ENCODE peak calls at places on chromosomes 7 and 10, in six cellular contexts. A, H, U, P, Z and L are unnamed samples.

GRCh38 chr7:7127773-7128172 is 54.6 kb upstream of the C1GALT1 start:
- DNase-seq in Z (no peak), A (no peak), U (no peak), P (no peak), H (no peak), L (no peak)

GRCh38 chr7:158372400-158373302 is 215.0 kb downstream of the PTPRN2 start:
- DNase-seq in Z (no peak), P (no peak), A (no peak), U (no peak), H (no peak), L (peak)

GRCh38 chr7:5627745-5628547 is 153.5 kb downstream of the RNF216 start:
- DNase-seq in H (no peak), A (no peak), Z (no peak), U (no peak), P (no peak), L (no peak)

GRCh38 chr10:86261933-86262665 is 104.5 kb downstream of the GRID1 start:
- DNase-seq in U (no peak), Z (no peak), H (peak), A (no peak), P (no peak), L (peak)

GRCh38 chr7:602341-603141 is 82.9 kb upstream of the PDGFA start:
- DNase-seq in U (no peak), P (no peak), A (no peak), Z (no peak), H (no peak), L (peak)

GRCh38 chr7:130904792-130905191 is 170.8 kb upstream of the KLF14 start:
- DNase-seq in U (no peak), P (no peak), A (no peak), H (no peak), Z (no peak), L (no peak)

GRCh38 chr7:29511851-29512250 is 51.8 kb upstream of the PRR15 start:
- DNase-seq in P (no peak), Z (no peak), A (no peak), U (no peak), H (no peak), L (no peak)

GRCh38 chr7:138245682-138246081 is 169.4 kb downstream of the AKR1D1 start:
- DNase-seq in A (no peak), P (no peak), Z (no peak), H (no peak), U (no peak), L (no peak)

GRCh38 chr7:50141131-50141530 is 48.1 kb upstream of the ZPBP start:
- DNase-seq in U (no peak), A (no peak), H (no peak), P (no peak), Z (no peak), L (no peak)

GRCh38 chr7:67573639-67574038 is 577.0 kb downstream of the TYW1 start:
- DNase-seq in A (no peak), P (no peak), H (no peak), Z (no peak), U (no peak), L (no peak)

GRCh38 chr10:72303424-72304128 is 29.9 kb downstream of the DDIT4 start:
- DNase-seq in A (no peak), P (no peak), H (no peak), U (no peak), Z (no peak), L (no peak)

GRCh38 chr7:55111007-55111406 is 92.2 kb downstream of the EGFR start:
- DNase-seq in Z (no peak), U (no peak), H (no peak), A (no peak), P (no peak), L (no peak)

GRCh38 chr10:104920476-104920875 is 279.4 kb downstream of the SORCS3 start:
- DNase-seq in H (no peak), A (no peak), U (no peak), Z (no peak), P (no peak), L (no peak)

GRCh38 chr7:95427914-95428516 is 6.8 kb downstream of the PON2 start:
- DNase-seq in P (no peak), A (no peak), Z (no peak), U (no peak), H (no peak), L (no peak)

GRCh38 chr10:23157691-23158369 is 34.3 kb upstream of the PTF1A start:
- DNase-seq in P (no peak), H (no peak), U (peak), Z (peak), A (peak), L (no peak)

GRCh38 chr10:43193496-43194080 is 55.3 kb downstream of the CSGALNACT2 start:
- DNase-seq in A (no peak), H (no peak), U (no peak), P (no peak), Z (no peak), L (peak)

GRCh38 chr10:122286872-122287271 is 15.8 kb downstream of the BTBD16 start:
- DNase-seq in U (peak), H (no peak), Z (no peak), P (peak), A (peak), L (no peak)

GRCh38 chr10:88497878-88498277 is 85.2 kb downstream of the RNLS start:
- DNase-seq in A (no peak), P (no peak), U (no peak), Z (no peak), H (no peak), L (no peak)

GRCh38 chr7:117673839-117674238 is 194.0 kb downstream of the CFTR start:
- DNase-seq in H (no peak), U (no peak), A (no peak), P (no peak), Z (peak), L (no peak)

GRCh38 chr7:104980969-104981670 is 32.9 kb upstream of the KMT2E start:
- DNase-seq in P (no peak), U (no peak), A (no peak), H (no peak), Z (peak), L (no peak)

GRCh38 chr7:44403775-44404174 is 78.4 kb upstream of the CAMK2B start:
- DNase-seq in U (no peak), P (no peak), Z (no peak), A (no peak), H (no peak), L (no peak)

GRCh38 chr10:59724098-59724938 is 14.7 kb upstream of the SLC16A9 start:
- DNase-seq in H (no peak), P (peak), Z (no peak), A (no peak), U (no peak), L (no peak)

GRCh38 chr7:106175507-106175906 is 63.4 kb upstream of the SYPL1 start:
- DNase-seq in Z (no peak), P (no peak), H (no peak), A (no peak), U (no peak), L (no peak)

GRCh38 chr10:92848037-92848440 is 281 bp upstream of the EXOC6 start:
- DNase-seq in Z (peak), A (no peak), P (no peak), U (no peak), H (no peak), L (no peak)

GRCh38 chr7:85023066-85023687 is 163.7 kb downstream of the SEMA3D start:
- DNase-seq in U (peak), Z (peak), H (no peak), P (no peak), A (no peak), L (no peak)

GRCh38 chr10:124476043-124476725 is 14.6 kb downstream of the LHPP start:
- DNase-seq in P (no peak), Z (no peak), H (no peak), A (no peak), U (no peak), L (no peak)

GRCh38 chr7:34133983-34134782 is 228.8 kb downstream of the BMPER start:
- DNase-seq in P (peak), A (peak), H (no peak), U (peak), Z (peak), L (no peak)

GRCh38 chr10:101134299-101135127 is 3.4 kb downstream of the TLX1 start:
- DNase-seq in H (no peak), Z (no peak), U (no peak), P (no peak), A (no peak), L (no peak)

GRCh38 chr10:113283189-113283588 is 269.7 kb upstream of the HABP2 start:
- DNase-seq in P (no peak), U (no peak), Z (no peak), A (no peak), H (no peak), L (no peak)

GRCh38 chr7:148286150-148286549 is 304.4 kb upstream of the C7orf33 start:
- DNase-seq in H (no peak), A (no peak), P (no peak), Z (no peak), U (no peak), L (no peak)

GRCh38 chr10:84613336-84614021 is 285.1 kb downstream of the CCSER2 start:
- DNase-seq in H (no peak), A (no peak), Z (no peak), P (no peak), U (no peak), L (no peak)

GRCh38 chr10:101663097-101663496 is 31.9 kb downstream of the FBXW4 start:
- DNase-seq in P (no peak), Z (no peak), A (no peak), H (no peak), U (no peak), L (no peak)

GRCh38 chr7:98212532-98213041 is 1.3 kb downstream of the BHLHA15 start:
- DNase-seq in U (no peak), P (no peak), Z (no peak), H (peak), A (no peak), L (peak)

GRCh38 chr7:31373337-31374289 is 33.1 kb upstream of the NEUROD6 start:
- DNase-seq in A (no peak), P (no peak), Z (peak), H (no peak), U (no peak), L (no peak)

GRCh38 chr7:148110097-148110868 is 480.3 kb upstream of the C7orf33 start:
- DNase-seq in A (no peak), H (no peak), P (no peak), Z (no peak), U (no peak), L (no peak)

GRCh38 chr10:22792161-22792560 is 77.8 kb upstream of the PIP4K2A start:
- DNase-seq in U (no peak), H (no peak), A (no peak), P (no peak), Z (no peak), L (no peak)

GRCh38 chr7:5557920-5558401 is 134.3 kb upstream of the TNRC18 start:
- DNase-seq in Z (no peak), H (peak), A (no peak), P (peak), U (no peak), L (no peak)

GRCh38 chr7:40700653-40701475 is 566.1 kb downstream of the SUGCT start:
- DNase-seq in U (peak), Z (no peak), A (peak), H (no peak), P (no peak), L (no peak)

GRCh38 chr7:106848851-106849442 is 16.1 kb upstream of the PIK3CG start:
- DNase-seq in A (peak), P (no peak), Z (no peak), U (peak), H (no peak), L (no peak)

DNA sequence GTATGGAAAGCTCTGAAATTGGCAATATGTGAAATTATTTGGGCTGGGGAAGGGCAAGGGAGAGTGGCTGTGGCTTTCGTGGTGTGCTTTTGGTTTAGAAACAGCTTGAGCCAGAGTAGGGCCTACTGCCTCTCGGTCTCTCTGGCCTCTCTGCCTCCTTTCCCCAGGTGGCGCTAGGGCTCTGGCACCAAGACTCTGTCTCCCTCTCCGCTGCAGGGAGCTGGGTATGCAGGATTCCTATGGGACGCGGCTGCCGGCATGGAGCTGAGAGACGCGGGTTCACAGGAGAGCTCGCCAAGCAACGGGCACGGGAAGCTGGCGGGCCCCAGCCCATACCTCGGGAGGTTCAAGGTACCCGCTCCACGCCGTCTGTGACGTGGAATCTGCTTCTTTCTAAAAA is 105.2 kb upstream of the ANLN start:
- DNase-seq in A (no peak), H (peak), P (no peak), Z (no peak), U (no peak), L (no peak)
- TF ChIP-seq CTCF in A (no peak), H (no peak), P (no peak), Z (no peak), U (no peak), L (no peak)

DNA sequence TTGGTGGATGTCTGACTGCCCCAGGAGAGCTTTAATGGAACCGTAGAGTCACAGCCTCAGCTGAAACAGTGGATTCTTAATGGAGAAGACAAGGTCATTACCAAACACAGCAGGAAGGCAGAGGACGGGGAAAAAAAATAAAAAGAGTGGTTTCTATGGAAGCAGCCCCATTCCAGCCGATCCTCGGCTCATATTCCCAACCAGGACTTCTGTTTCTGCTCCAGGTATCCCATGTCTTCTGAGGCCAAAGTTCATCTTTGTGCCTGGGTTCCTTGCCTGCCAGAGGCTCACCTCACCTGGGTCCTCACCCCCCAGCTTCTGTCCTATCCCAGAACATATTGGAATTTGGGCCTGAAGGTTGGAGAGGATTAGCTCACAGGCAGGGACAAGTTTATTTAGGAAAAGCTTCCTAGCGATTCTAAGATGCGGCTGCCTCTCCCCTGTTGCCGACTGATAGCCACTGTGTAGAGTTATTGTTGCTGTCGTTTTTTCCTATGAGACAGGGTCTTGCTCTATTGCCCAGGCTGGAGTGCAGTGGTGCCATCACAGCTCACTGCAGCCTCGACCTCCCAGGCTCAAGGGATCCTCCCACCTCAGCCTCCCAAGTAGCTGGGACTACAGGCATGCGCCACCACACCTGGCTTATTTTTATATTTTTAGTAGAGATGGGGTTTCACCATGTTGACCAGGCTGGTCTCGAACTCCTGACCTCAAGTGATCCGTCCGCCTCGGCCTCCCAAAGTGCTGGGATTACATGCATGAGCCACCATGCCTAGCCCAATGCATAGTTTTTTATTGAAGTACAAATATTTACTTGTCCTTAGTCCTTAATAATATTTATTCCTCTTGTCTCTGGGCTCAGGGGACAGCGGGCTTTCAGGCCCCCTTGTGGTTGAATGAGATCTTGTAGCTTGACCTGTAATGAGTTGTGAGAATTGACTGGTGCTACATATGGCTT is 15.4 kb downstream of the CCL26 start:
- DNase-seq in A (no peak), P (no peak), U (no peak), H (no peak), Z (peak), L (no peak)
- TF ChIP-seq CTCF in A (peak), P (no peak), U (peak), H (peak), Z (peak), L (peak)

GRCh38 chr10:127915324-127915723 is 8.4 kb downstream of the PTPRE start:
- DNase-seq in A (no peak), P (no peak), H (no peak), Z (no peak), U (no peak), L (no peak)

GRCh38 chr10:127919418-127920191 is 12.7 kb downstream of the PTPRE start:
- DNase-seq in U (no peak), Z (peak), P (no peak), A (peak), H (no peak), L (no peak)

GRCh38 chr10:127913368-127913759 is 6.5 kb downstream of the PTPRE start:
- DNase-seq in P (no peak), Z (no peak), H (no peak), U (no peak), A (no peak), L (no peak)

GRCh38 chr10:127918570-127918969 is 11.7 kb downstream of the PTPRE start:
- DNase-seq in P (peak), A (no peak), Z (no peak), U (no peak), H (no peak), L (no peak)

GRCh38 chr10:127916826-127917225 is 9.9 kb downstream of the PTPRE start:
- DNase-seq in U (no peak), P (no peak), A (no peak), H (no peak), Z (no peak), L (no peak)
- TF ChIP-seq CTCF in U (no peak), P (no peak), A (no peak), H (no peak), Z (no peak), L (no peak)

GRCh38 chr7:2760098-2760889 is 72.3 kb downstream of the AMZ1 start:
- DNase-seq in A (no peak), H (no peak), U (no peak), P (peak), Z (peak), L (no peak)
- TF ChIP-seq CTCF in A (peak), H (peak), U (peak), P (peak), Z (peak), L (peak)

GRCh38 chr7:127628445-127628844 is 10.5 kb upstream of the PAX4 start:
- DNase-seq in Z (peak), U (no peak), P (no peak), A (no peak), H (no peak), L (no peak)

GRCh38 chr7:127632276-127632910 is 14.5 kb upstream of the PAX4 start:
- DNase-seq in Z (no peak), U (no peak), H (no peak), P (no peak), A (peak), L (no peak)

GRCh38 chr7:127629268-127629854 is 11.4 kb upstream of the PAX4 start:
- DNase-seq in P (no peak), H (no peak), Z (no peak), A (no peak), U (no peak), L (no peak)
- TF ChIP-seq CTCF in P (peak), H (no peak), Z (peak), A (peak), U (peak), L (peak)